ENCODE peak calls at places on chromosome 12, in eight cellular contexts. One of them, this sample, is unnamed.

GRCh38 chr12:120199595-120200306 is 1.2 kb downstream of the RPLP0 start:
- DNase-seq in endothelial cell of umbilical vein: peak; percentile 68
- DNase-seq in bronchial epithelial cell: peak; percentile 73
- DNase-seq in CD8-positive, alpha-beta T cell: no peak
- DNase-seq in coronary artery: no peak
- DNase-seq in psoas muscle: peak; percentile 59
- DNase-seq in WTC11: no peak
- DNase-seq in osteoblast: peak; percentile 90
- DNase-seq in this sample: no peak

GRCh38 chr12:124758266-124759200 is 105.1 kb downstream of the SCARB1 start:
- DNase-seq in bronchial epithelial cell: no peak
- DNase-seq in WTC11: no peak
- DNase-seq in psoas muscle: no peak
- DNase-seq in osteoblast: no peak
- DNase-seq in CD8-positive, alpha-beta T cell: no peak
- DNase-seq in coronary artery: no peak
- DNase-seq in endothelial cell of umbilical vein: no peak
- DNase-seq in this sample: no peak

GRCh38 chr12:63917477-63917862 is 73.0 kb downstream of the SRGAP1 start:
- DNase-seq in coronary artery: no peak
- DNase-seq in psoas muscle: no peak
- DNase-seq in bronchial epithelial cell: no peak
- DNase-seq in WTC11: no peak
- DNase-seq in osteoblast: peak; percentile 14
- DNase-seq in endothelial cell of umbilical vein: no peak
- DNase-seq in CD8-positive, alpha-beta T cell: no peak
- DNase-seq in this sample: no peak

GRCh38 chr12:6135071-6135470 is 10.6 kb upstream of the VWF start:
- DNase-seq in bronchial epithelial cell: no peak
- DNase-seq in osteoblast: peak; percentile 65
- DNase-seq in coronary artery: no peak
- DNase-seq in endothelial cell of umbilical vein: peak; percentile 77
- DNase-seq in WTC11: no peak
- DNase-seq in psoas muscle: no peak
- DNase-seq in CD8-positive, alpha-beta T cell: no peak
- DNase-seq in this sample: no peak

GRCh38 chr12:124517260-124518050 is 50.0 kb downstream of the NCOR2 start:
- DNase-seq in WTC11: no peak
- DNase-seq in bronchial epithelial cell: peak; percentile 75
- DNase-seq in osteoblast: peak; percentile 96
- DNase-seq in psoas muscle: peak; percentile 69
- DNase-seq in coronary artery: peak; percentile 89
- DNase-seq in endothelial cell of umbilical vein: peak; percentile 79
- DNase-seq in CD8-positive, alpha-beta T cell: no peak
- DNase-seq in this sample: no peak

GRCh38 chr12:67541625-67541991 is 106.9 kb upstream of the DYRK2 start:
- DNase-seq in psoas muscle: no peak
- DNase-seq in CD8-positive, alpha-beta T cell: no peak
- DNase-seq in osteoblast: no peak
- DNase-seq in coronary artery: no peak
- DNase-seq in endothelial cell of umbilical vein: no peak
- DNase-seq in bronchial epithelial cell: peak; percentile 18
- DNase-seq in WTC11: no peak
- DNase-seq in this sample: no peak

GRCh38 chr12:113232232-113232615 is 11.0 kb downstream of the TPCN1 start:
- DNase-seq in osteoblast: no peak
- DNase-seq in CD8-positive, alpha-beta T cell: no peak
- DNase-seq in psoas muscle: no peak
- DNase-seq in endothelial cell of umbilical vein: no peak
- DNase-seq in WTC11: no peak
- DNase-seq in coronary artery: no peak
- DNase-seq in bronchial epithelial cell: no peak
- DNase-seq in this sample: no peak

GRCh38 chr12:43737646-43738045 is 20.9 kb downstream of the PUS7L start:
- DNase-seq in endothelial cell of umbilical vein: no peak
- DNase-seq in WTC11: no peak
- DNase-seq in osteoblast: peak; percentile 83
- DNase-seq in CD8-positive, alpha-beta T cell: no peak
- DNase-seq in bronchial epithelial cell: peak; percentile 75
- DNase-seq in coronary artery: no peak
- DNase-seq in psoas muscle: no peak
- DNase-seq in this sample: no peak

GRCh38 chr12:11827096-11827841 is 177.8 kb downstream of the ETV6 start:
- DNase-seq in osteoblast: no peak
- DNase-seq in bronchial epithelial cell: no peak
- DNase-seq in CD8-positive, alpha-beta T cell: no peak
- DNase-seq in WTC11: peak; percentile 38
- DNase-seq in coronary artery: no peak
- DNase-seq in psoas muscle: no peak
- DNase-seq in endothelial cell of umbilical vein: no peak
- DNase-seq in this sample: no peak

GRCh38 chr12:32811686-32812392 is 56.1 kb upstream of the YARS2 start:
- DNase-seq in bronchial epithelial cell: peak; percentile 33
- DNase-seq in coronary artery: no peak
- DNase-seq in CD8-positive, alpha-beta T cell: no peak
- DNase-seq in osteoblast: no peak
- DNase-seq in psoas muscle: no peak
- DNase-seq in WTC11: no peak
- DNase-seq in endothelial cell of umbilical vein: no peak
- DNase-seq in this sample: no peak

GRCh38 chr12:108646597-108647190 is 13.0 kb upstream of the SELPLG start:
- DNase-seq in endothelial cell of umbilical vein: peak; percentile 65
- DNase-seq in psoas muscle: no peak
- DNase-seq in bronchial epithelial cell: no peak
- DNase-seq in CD8-positive, alpha-beta T cell: no peak
- DNase-seq in coronary artery: no peak
- DNase-seq in osteoblast: no peak
- DNase-seq in WTC11: no peak
- DNase-seq in this sample: no peak

GRCh38 chr12:108647936-108648287 is 14.2 kb upstream of the SELPLG start:
- DNase-seq in osteoblast: no peak
- DNase-seq in psoas muscle: no peak
- DNase-seq in CD8-positive, alpha-beta T cell: no peak
- DNase-seq in bronchial epithelial cell: no peak
- DNase-seq in endothelial cell of umbilical vein: no peak
- DNase-seq in WTC11: no peak
- DNase-seq in coronary artery: no peak
- DNase-seq in this sample: no peak

GRCh38 chr12:108645686-108646596 is 12.2 kb upstream of the SELPLG start:
- DNase-seq in WTC11: no peak
- DNase-seq in psoas muscle: no peak
- DNase-seq in endothelial cell of umbilical vein: no peak
- DNase-seq in osteoblast: no peak
- DNase-seq in bronchial epithelial cell: no peak
- DNase-seq in coronary artery: no peak
- DNase-seq in CD8-positive, alpha-beta T cell: no peak
- DNase-seq in this sample: no peak

GRCh38 chr12:108648371-108648770 is 14.7 kb upstream of the SELPLG start:
- DNase-seq in coronary artery: no peak
- DNase-seq in endothelial cell of umbilical vein: no peak
- DNase-seq in WTC11: no peak
- DNase-seq in psoas muscle: no peak
- DNase-seq in osteoblast: no peak
- DNase-seq in bronchial epithelial cell: no peak
- DNase-seq in CD8-positive, alpha-beta T cell: no peak
- DNase-seq in this sample: no peak

GRCh38 chr12:108647199-108647935 is 13.7 kb upstream of the SELPLG start:
- DNase-seq in WTC11: no peak
- DNase-seq in bronchial epithelial cell: no peak
- DNase-seq in osteoblast: no peak
- DNase-seq in endothelial cell of umbilical vein: no peak
- DNase-seq in coronary artery: no peak
- DNase-seq in CD8-positive, alpha-beta T cell: no peak
- DNase-seq in psoas muscle: no peak
- DNase-seq in this sample: no peak
- TF ChIP-seq CTCF in WTC11: no peak
- TF ChIP-seq CTCF in bronchial epithelial cell: no peak
- TF ChIP-seq CTCF in osteoblast: peak; percentile 17
- TF ChIP-seq CTCF in endothelial cell of umbilical vein: no peak
- TF ChIP-seq CTCF in coronary artery: no peak
- TF ChIP-seq CTCF in CD8-positive, alpha-beta T cell: no peak
- TF ChIP-seq CTCF in psoas muscle: no peak
- TF ChIP-seq CTCF in this sample: no peak

DNA sequence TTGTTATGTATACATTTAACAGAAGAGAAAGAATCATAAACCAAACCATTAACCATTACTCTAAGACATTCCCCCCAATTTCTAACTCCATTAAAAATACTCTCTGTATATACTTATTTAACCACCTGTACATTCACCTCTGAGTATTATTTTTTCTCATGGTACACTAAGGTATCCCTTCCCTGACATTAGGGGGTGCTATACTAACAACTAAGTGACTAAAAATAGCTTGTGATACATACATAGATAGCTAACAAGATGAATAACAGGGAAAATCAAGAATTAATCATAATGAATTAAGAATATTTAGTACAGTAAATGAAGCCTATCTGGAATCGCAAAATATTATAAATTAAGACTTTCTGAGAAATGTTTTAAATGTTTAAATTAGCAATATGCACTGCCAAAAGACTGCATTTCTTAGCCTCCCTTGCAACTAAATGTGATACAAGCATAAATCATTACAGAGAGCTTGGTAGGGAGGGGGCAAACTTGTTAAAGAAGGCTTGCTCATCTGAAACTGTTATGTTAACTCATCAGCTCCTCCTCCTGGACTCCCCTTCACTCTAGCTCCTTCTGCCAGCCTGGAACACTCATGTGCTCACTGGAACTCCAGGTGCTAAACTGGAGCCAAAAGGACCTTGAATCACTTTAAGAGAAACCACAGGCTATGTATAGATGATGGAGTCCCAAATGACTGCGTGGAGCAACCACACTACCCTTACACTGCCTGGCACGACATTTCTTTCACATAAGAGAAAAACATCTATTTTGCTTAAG is 14.9 kb downstream of the C2CD5 start:
- DNase-seq in bronchial epithelial cell: peak; percentile 71
- DNase-seq in endothelial cell of umbilical vein: peak; percentile 36
- DNase-seq in coronary artery: no peak
- DNase-seq in psoas muscle: no peak
- DNase-seq in CD8-positive, alpha-beta T cell: no peak
- DNase-seq in WTC11: no peak
- DNase-seq in osteoblast: no peak
- DNase-seq in this sample: no peak
- TF ChIP-seq CTCF in bronchial epithelial cell: no peak
- TF ChIP-seq CTCF in endothelial cell of umbilical vein: no peak
- TF ChIP-seq CTCF in coronary artery: no peak
- TF ChIP-seq CTCF in psoas muscle: peak; percentile 48
- TF ChIP-seq CTCF in CD8-positive, alpha-beta T cell: peak; percentile 66
- TF ChIP-seq CTCF in WTC11: peak; percentile 32
- TF ChIP-seq CTCF in osteoblast: peak; percentile 43
- TF ChIP-seq CTCF in this sample: peak; percentile 79

DNA sequence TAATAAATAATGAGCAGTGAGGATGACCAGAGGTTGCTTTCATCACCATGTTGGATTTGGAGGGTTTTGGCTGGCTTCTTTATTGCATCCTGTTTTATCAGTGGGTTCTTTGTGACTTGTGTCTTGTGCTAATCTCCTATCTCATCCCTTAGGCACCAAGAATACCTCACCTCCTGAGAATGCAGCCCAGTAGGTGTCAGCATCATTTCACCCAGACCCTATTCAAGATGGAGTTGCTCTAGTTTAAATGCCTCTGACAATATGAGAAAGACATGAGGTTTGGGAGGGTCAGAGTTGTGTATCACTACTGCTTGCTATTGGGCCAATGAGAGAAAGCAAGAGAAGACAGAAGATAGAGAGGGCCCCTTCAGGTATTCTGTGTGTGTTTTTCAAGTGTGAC is 592.2 kb downstream of the ETNK1 start:
- DNase-seq in psoas muscle: no peak
- DNase-seq in WTC11: no peak
- DNase-seq in endothelial cell of umbilical vein: peak; percentile 21
- DNase-seq in CD8-positive, alpha-beta T cell: no peak
- DNase-seq in osteoblast: no peak
- DNase-seq in bronchial epithelial cell: peak; percentile 22
- DNase-seq in coronary artery: no peak
- DNase-seq in this sample: no peak
- TF ChIP-seq CTCF in psoas muscle: no peak
- TF ChIP-seq CTCF in WTC11: no peak
- TF ChIP-seq CTCF in endothelial cell of umbilical vein: peak; percentile 3
- TF ChIP-seq CTCF in CD8-positive, alpha-beta T cell: no peak
- TF ChIP-seq CTCF in osteoblast: no peak
- TF ChIP-seq CTCF in bronchial epithelial cell: no peak
- TF ChIP-seq CTCF in coronary artery: no peak
- TF ChIP-seq CTCF in this sample: no peak

DNA sequence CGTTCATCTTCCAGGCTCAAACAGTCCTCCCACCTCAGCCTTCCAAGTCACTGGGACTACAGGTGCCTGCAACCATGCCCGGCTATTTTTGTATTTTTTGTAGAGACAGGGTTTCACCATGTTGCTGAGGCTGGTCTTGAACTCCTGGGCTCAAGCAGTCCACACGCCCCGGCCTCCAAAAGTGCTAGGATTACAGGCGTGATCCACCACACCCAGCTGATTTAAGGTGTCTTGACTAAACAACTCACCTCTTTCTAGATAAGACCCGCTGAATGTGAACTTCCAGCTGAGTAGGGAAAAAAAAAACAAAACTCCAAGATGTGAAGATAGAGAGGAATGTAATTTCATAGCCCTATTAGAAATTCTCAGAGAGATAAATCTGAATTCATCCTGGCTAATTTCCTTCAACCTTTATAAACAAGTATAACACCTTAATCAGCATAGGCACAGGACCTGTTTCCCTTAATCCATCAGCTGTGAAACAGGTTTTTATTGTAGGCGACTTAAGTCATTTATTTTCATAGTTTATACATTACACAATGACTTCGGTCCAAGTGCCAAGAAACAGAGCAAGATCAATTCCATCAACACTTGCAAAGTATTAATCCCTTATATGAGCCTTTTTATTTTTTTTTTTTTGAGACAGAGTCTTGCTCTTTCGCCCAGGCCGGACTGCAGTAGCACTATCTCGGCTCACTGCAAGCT is 51.5 kb downstream of the HCAR2 start:
- DNase-seq in WTC11: no peak
- DNase-seq in coronary artery: no peak
- DNase-seq in endothelial cell of umbilical vein: no peak
- DNase-seq in psoas muscle: no peak
- DNase-seq in bronchial epithelial cell: peak; percentile 47
- DNase-seq in CD8-positive, alpha-beta T cell: no peak
- DNase-seq in osteoblast: no peak
- DNase-seq in this sample: no peak
- TF ChIP-seq CTCF in WTC11: no peak
- TF ChIP-seq CTCF in coronary artery: no peak
- TF ChIP-seq CTCF in endothelial cell of umbilical vein: no peak
- TF ChIP-seq CTCF in psoas muscle: no peak
- TF ChIP-seq CTCF in bronchial epithelial cell: no peak
- TF ChIP-seq CTCF in CD8-positive, alpha-beta T cell: no peak
- TF ChIP-seq CTCF in osteoblast: no peak
- TF ChIP-seq CTCF in this sample: no peak

GRCh38 chr12:128933039-128933438 is 79.8 kb downstream of the GLT1D1 start:
- DNase-seq in psoas muscle: no peak
- DNase-seq in endothelial cell of umbilical vein: no peak
- DNase-seq in coronary artery: no peak
- DNase-seq in bronchial epithelial cell: no peak
- DNase-seq in osteoblast: no peak
- DNase-seq in CD8-positive, alpha-beta T cell: no peak
- DNase-seq in WTC11: no peak
- DNase-seq in this sample: no peak
- TF ChIP-seq CTCF in psoas muscle: no peak
- TF ChIP-seq CTCF in endothelial cell of umbilical vein: no peak
- TF ChIP-seq CTCF in coronary artery: no peak
- TF ChIP-seq CTCF in bronchial epithelial cell: no peak
- TF ChIP-seq CTCF in osteoblast: no peak
- TF ChIP-seq CTCF in CD8-positive, alpha-beta T cell: no peak
- TF ChIP-seq CTCF in WTC11: no peak
- TF ChIP-seq CTCF in this sample: no peak